ENCODE peak calls at places on chromosomes 13 and 19, in five cellular contexts. O is suprapubic skin, E is H1, Q is nephron progenitor cell, N is choroid plexus epithelial cell. H is an unnamed sample.

GRCh38 chr13:38607136-38607535 is 79.7 kb upstream of the FREM2 start:
- DNase-seq in N (no peak), O (no peak), E (no peak), Q (no peak), H (no peak)

GRCh38 chr13:109657395-109657794 is 129.0 kb downstream of the IRS2 start:
- DNase-seq in O (no peak), E (no peak), Q (no peak), N (peak), H (no peak)

GRCh38 chr19:58581227-58582141 is 8.3 kb upstream of the MZF1 start:
- DNase-seq in Q (peak), O (peak), E (peak), N (peak), H (peak)

GRCh38 chr13:24747248-24748151 is 16.5 kb upstream of the RNF17 start:
- DNase-seq in Q (peak), O (no peak), E (no peak), N (peak), H (no peak)

GRCh38 chr13:35736876-35737275 is 260.4 kb upstream of the MAB21L1 start:
- DNase-seq in O (no peak), Q (no peak), E (no peak), N (no peak), H (no peak)

GRCh38 chr19:18842166-18842565 is 10.4 kb downstream of the UPF1 start:
- DNase-seq in E (no peak), O (no peak), Q (no peak), N (no peak), H (no peak)

GRCh38 chr19:10286803-10287737 is at the start of gene ICAM4:
- DNase-seq in O (no peak), N (peak), E (no peak), Q (peak), H (no peak)

GRCh38 chr19:39878398-39878797 is 32.2 kb upstream of the FBL start:
- DNase-seq in O (no peak), Q (no peak), N (no peak), E (no peak), H (no peak)

DNA sequence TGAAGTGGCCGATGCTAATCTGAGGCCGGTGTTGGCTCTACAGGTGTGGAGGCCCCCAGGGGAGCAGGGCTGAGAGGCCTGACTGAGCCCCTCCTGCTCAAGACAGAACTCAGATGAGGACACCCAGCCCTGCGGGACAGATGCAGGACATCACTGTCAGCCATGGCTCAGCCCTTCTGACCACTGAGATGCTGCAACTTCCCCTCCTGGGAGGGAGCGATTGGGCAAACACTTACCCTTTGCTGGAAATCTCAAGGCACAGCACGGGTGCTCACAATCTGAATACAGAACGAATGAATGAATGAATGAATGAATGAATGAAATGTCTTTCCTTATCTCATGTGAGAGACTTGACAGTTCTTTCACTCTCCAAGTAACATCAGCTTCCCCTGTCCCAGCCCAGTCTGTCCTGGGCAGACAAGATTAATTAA is 3.5 kb upstream of the SIGLEC7 start:
- DNase-seq in Q (no peak), O (no peak), N (no peak), E (no peak), H (no peak)
- TF ChIP-seq CTCF in Q (no peak), O (no peak), N (no peak), E (no peak), H (no peak)

DNA sequence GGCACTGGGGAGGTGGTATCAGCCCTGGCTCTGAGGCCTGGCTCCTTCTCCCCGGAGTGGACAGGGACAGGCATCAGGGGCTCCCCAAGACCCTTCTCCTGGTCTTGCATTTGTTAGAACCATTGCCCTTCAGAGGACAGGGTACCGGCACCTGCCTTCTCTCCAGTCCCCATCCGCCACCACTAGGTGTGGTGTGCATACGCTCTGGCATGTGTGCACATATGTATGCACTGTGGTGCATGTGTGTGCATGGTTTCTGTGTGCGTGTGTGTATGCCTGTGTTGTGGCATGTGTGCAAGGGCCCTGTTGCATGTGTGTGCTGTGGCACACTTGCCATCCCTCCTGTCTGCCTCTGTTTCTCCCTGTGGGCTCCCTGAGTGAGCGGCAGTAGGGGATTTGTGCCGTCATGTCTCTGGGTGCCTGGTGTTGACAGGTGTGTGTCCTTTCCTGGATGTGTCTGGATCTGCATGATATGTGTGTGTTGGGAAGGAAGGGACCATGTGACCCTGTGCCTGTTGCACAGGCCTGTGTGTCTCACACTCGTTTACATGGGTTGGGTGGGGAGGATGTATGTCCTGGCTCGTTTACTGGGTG is 9.3 kb downstream of the KCTD15 start:
- DNase-seq in E (no peak), Q (no peak), N (no peak), O (no peak), H (no peak)
- TF ChIP-seq CTCF in E (no peak), Q (no peak), N (no peak), O (no peak), H (no peak)

GRCh38 chr19:48616491-48617056 is 1.7 kb upstream of the FAM83E start:
- DNase-seq in E (no peak), Q (no peak), N (no peak), O (no peak), H (no peak)

GRCh38 chr19:48617146-48617937 is 1.6 kb downstream of the RPL18 start:
- DNase-seq in Q (no peak), E (no peak), O (no peak), N (peak), H (no peak)

GRCh38 chr19:48618278-48618915 is 581 bp downstream of the RPL18 start:
- DNase-seq in Q (no peak), O (no peak), E (no peak), N (no peak), H (no peak)

GRCh38 chr19:48619692-48620565 is 623 bp downstream of the SPHK2 start:
- DNase-seq in Q (no peak), E (no peak), N (no peak), O (no peak), H (no peak)

GRCh38 chr19:48618916-48619691 is at the start of the genes RPL18 and SPHK2:
- DNase-seq in N (peak), E (peak), O (peak), Q (peak), H (peak)
- TF ChIP-seq CTCF in N (no peak), E (no peak), O (no peak), Q (no peak), H (no peak)

GRCh38 chr13:72648513-72649065 is 78.8 kb downstream of the MZT1 start:
- DNase-seq in E (no peak), O (no peak), N (peak), Q (no peak), H (no peak)
- TF ChIP-seq CTCF in E (no peak), O (no peak), N (peak), Q (no peak), H (no peak)

GRCh38 chr19:6772028-6772865 is at the start of gene VAV1:
- DNase-seq in Q (no peak), N (no peak), O (peak), E (no peak), H (no peak)
- TF ChIP-seq CTCF in Q (no peak), N (peak), O (no peak), E (peak), H (no peak)

DNA sequence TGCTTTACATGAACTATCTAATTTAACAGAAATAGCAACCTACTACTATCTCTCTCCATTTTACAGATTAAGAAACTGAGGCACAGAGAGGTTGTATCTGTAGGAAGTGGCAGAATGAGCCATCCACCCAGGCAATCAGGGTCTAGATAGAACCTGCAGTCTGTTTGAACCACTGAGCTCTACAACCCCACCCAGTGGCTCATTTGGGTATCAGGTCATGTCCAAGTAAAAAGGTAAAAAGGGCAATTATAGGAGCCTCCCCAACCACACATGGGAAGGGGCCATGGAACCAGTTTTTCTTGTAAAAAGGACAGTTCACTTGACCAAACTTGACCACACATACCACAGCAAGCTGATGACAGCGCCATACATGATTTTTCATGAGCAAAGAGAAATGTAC is 92.9 kb upstream of the SGCG start:
- DNase-seq in E (no peak), O (no peak), N (peak), Q (peak), H (no peak)
- TF ChIP-seq CTCF in E (peak), O (peak), N (peak), Q (no peak), H (no peak)

DNA sequence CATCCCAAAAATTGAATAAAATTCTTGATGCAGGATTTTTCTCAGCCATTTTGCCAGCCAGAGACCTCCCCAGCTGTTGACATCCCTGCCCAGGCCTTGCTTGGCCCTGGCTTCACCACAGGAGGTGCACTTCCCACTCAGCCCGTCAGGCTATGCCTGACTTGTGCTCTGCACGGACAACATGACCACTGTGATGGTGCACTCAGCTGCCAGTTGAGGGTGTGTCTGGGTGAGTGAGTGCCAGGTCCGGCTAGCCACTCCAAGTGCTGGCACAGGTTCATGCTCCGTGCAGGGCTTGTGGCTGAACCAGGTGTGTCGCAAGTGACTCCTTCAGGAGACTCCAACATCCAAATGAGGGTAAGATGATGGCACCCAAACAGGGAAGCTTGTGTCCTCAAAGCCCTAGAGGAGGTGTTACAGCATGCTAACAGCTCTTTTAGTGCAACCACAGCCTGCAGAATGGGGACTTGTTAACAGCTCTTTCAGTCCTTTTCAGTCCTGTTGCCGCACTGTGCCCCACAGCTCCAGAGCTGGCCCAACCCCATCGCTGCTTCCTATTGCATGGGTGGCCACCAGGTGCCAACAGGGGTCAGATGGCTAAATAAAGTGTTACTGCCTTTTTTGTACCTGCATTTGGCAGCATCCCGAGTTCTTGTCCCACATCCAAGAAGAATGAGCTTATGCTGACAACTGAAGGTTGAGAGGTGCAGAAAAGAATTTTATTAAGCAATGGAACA is 380.7 kb downstream of the SLITRK5 start:
- DNase-seq in E (no peak), Q (no peak), N (no peak), O (no peak), H (no peak)
- TF ChIP-seq CTCF in E (no peak), Q (no peak), N (no peak), O (no peak), H (no peak)

DNA sequence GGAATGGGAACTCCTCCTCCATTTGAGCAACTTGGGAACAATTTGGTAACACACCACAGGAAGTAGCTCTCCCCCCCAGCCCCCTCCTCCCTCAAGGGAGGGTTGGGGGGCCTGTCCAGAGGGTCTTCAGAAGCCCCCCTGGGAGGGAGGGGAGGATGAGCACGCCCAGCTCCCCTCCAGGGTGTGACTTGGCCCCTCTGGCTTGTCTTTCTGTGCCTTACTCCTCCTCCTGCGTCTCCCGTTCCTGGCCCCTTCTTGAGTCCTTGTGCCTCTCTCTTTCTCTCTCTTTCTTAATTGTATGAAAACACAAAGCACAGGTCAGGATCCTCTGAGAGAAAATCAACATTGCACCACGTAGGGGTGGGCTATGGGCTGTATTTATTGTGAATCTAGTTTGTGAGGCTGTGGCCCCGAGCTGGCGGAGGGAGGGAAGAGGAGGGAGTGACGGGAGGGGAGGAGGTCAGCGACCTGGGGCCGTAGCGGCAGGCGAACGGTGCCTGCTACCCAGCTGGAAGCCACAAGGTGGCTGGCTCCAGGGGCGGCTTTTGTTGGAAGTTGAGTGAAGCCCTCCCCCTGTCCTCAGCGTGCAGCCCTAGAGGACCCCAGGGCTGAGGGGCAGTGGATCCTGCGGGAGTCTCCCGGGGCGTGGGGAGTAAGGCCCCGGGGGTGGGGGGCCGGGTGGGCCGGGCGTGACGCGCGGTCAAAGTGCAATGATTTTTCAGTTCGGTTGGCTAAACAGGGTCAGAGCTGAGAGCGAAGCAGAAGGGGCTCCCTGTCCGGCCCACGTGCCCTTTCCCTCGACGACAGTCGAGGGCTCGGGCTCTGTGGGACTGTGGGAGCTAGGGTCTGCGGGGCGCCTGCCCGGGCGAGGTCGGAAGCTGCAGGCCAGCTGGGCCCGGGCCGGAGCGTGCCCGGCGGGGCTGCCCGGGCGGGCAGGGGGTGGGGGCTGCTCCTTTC is 6.4 kb downstream of the LYL1 start:
- DNase-seq in N (no peak), E (no peak), O (no peak), Q (peak), H (no peak)
- TF ChIP-seq CTCF in N (no peak), E (peak), O (peak), Q (peak), H (no peak)

GRCh38 chr13:75870397-75870801 is 234.3 kb downstream of the LMO7 start:
- DNase-seq in N (peak), Q (no peak), E (no peak), O (no peak), H (no peak)
- TF ChIP-seq CTCF in N (peak), Q (peak), E (no peak), O (peak), H (no peak)

H was measured in omental fat pad.